ENCODE peak calls at places on chromosomes 12 and 14, in five cellular contexts. O, U, P, T and H are unnamed samples. For H4K20me1, the result is how much of the 10 kb centered on the place peaks cover.

GRCh38 chr14:83913466-83913865 is 1616.5 kb upstream of the FLRT2 start:
- DNase-seq in O (no peak), U (no peak), P (no peak), T (no peak), H (no peak)

GRCh38 chr12:116443706-116444589 is 115.2 kb upstream of the MAP1LC3B2 start:
- DNase-seq in O (no peak), U (no peak), P (no peak), T (no peak), H (no peak)

GRCh38 chr12:124524231-124524925 is 43.0 kb downstream of the NCOR2 start:
- DNase-seq in O (no peak), U (no peak), P (no peak), T (no peak), H (peak)

GRCh38 chr12:34401659-34402227 is 379.4 kb downstream of the ALG10 start:
- DNase-seq in O (peak), U (no peak), P (no peak), T (peak), H (no peak)

GRCh38 chr14:96158735-96159134 is 45.9 kb upstream of the BDKRB2 start:
- DNase-seq in O (no peak), U (no peak), P (no peak), T (no peak), H (no peak)

GRCh38 chr12:95413576-95413975 is 60.4 kb upstream of the METAP2 start:
- DNase-seq in O (no peak), U (no peak), P (no peak), T (no peak), H (peak)

GRCh38 chr14:69441948-69442347 is 42.6 kb upstream of the PLEKHD1 start:
- DNase-seq in O (no peak), U (no peak), P (no peak), T (no peak), H (no peak)

GRCh38 chr14:24851837-24852236 is 198.1 kb downstream of the STXBP6 start:
- DNase-seq in O (no peak), U (no peak), P (no peak), T (no peak), H (peak)

GRCh38 chr14:58882577-58883018 is 244.8 kb downstream of the DACT1 start:
- DNase-seq in O (no peak), U (no peak), P (no peak), T (peak), H (peak)

GRCh38 chr12:114869091-114869834 is 185.3 kb upstream of the TBX3 start:
- DNase-seq in O (peak), U (peak), P (no peak), T (peak), H (peak)

GRCh38 chr12:64682572-64683277 is 72.4 kb downstream of the RASSF3 start:
- DNase-seq in O (peak), U (peak), P (no peak), T (peak), H (peak)

GRCh38 chr12:112664569-112664968 is 127.0 kb upstream of the RPH3A start:
- DNase-seq in O (no peak), U (peak), P (no peak), T (peak), H (peak)

GRCh38 chr12:2693204-2693860 is 101.4 kb upstream of the FKBP4 start:
- DNase-seq in O (no peak), U (peak), P (peak), T (no peak), H (no peak)

GRCh38 chr12:83265798-83266197 is 579.1 kb downstream of the TMTC2 start:
- DNase-seq in O (no peak), U (no peak), P (no peak), T (no peak), H (peak)

GRCh38 chr12:2544213-2544612 is 250.6 kb upstream of the FKBP4 start:
- DNase-seq in O (no peak), U (no peak), P (no peak), T (no peak), H (no peak)

DNA sequence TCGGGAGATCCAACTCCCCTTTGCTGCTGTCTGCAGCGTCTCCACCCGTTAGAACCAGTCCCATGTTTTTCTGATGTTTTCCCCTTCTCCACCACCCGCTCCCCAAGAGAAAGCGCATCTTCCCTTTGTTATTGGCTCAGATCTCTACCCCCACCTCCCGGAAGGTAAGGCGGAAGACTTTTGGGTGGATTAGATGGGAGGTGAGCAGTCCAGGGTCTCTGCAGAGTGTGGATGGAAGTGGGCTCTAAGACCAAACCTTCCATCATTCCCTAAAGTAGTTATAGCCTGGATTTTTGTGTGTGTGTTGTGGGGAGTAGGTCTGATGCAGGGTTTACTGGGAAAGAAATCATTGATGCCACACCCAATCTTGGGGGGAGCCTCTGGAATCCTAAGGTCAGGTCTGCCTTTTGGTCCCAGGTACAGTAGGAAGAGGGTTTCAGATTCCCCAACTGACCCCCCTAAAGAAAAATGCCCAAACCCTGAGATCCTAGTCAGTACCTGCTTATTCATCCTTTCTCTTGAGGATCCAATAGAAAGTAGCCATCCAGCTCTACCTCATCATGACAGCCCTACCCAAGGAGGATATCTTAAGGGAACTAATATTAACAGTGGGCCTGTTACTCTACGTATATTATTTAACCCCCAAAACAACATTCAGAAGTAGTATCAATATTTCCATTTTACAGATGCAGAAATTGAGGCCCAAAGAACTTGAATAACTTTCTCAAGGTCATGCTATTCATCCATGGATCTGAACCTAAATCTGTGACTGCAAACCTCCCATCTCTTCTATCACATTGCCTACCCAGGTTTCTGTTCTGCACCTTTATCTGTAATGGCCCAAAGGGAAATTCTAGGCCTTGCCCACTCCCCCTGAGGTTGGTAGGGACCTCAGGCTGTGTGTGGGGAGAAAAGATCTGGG is 1.0 kb downstream of the KIF5A start:
- DNase-seq in O (no peak), U (no peak), P (no peak), T (no peak), H (no peak)
- H3K27ac ChIP-seq in O (no peak), U (no peak), P (no peak), T (no peak), H (no peak)

GRCh38 chr14:88961214-88961613 is 136.8 kb downstream of the TTC8 start:
- DNase-seq in O (no peak), U (no peak), P (no peak), T (no peak), H (no peak)
- H4K20me1 ChIP-seq in O (under half), U (under half), P (under half), T (under half), H (under half)

DNA sequence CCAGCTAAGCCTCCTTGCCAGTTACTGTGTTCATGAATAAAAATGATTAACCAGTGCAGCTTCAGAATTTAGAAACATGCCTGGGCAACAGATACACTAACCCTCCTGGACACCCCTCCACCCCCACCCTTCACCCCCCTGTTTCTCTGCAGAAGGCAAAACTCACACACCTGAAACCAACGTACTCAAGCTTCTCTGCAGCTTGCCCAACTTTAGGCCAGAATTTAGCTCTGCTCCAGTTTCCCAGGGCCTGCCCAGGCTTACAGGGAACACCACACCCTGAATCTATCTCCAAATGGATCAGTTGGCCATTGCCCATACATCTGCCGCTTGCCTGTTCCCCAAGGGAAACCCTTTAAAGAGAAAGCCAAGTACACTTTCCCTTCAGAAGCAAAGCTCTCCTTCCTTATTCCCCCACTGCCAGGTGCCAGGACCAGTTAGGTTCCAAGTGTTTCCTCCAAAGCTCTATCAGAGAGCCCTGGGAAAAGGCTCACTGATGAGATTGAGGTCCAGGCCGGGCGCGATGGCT is 1.8 kb upstream of the SPPL3 start:
- DNase-seq in O (peak), U (no peak), P (no peak), T (no peak), H (no peak)
- H3K27ac ChIP-seq in O (no peak), U (no peak), P (no peak), T (no peak), H (no peak)

GRCh38 chr12:11713202-11713601 is 63.7 kb downstream of the ETV6 start:
- DNase-seq in O (no peak), U (no peak), P (no peak), T (no peak), H (no peak)
- H4K20me1 ChIP-seq in O (under half), U (under half), P (under half), T (under half), H (under half)

GRCh38 chr14:22264759-22265158 is 324.3 kb downstream of the DAD1 start:
- DNase-seq in O (no peak), U (no peak), P (no peak), T (no peak), H (no peak)

GRCh38 chr14:22266141-22266442 is 322.9 kb downstream of the DAD1 start:
- DNase-seq in O (no peak), U (no peak), P (no peak), T (no peak), H (no peak)

GRCh38 chr14:22265319-22266140 is 323.5 kb downstream of the DAD1 start:
- DNase-seq in O (no peak), U (peak), P (no peak), T (peak), H (no peak)

GRCh38 chr14:22263961-22264360 is 325.1 kb downstream of the DAD1 start:
- DNase-seq in O (no peak), U (no peak), P (no peak), T (no peak), H (no peak)

DNA sequence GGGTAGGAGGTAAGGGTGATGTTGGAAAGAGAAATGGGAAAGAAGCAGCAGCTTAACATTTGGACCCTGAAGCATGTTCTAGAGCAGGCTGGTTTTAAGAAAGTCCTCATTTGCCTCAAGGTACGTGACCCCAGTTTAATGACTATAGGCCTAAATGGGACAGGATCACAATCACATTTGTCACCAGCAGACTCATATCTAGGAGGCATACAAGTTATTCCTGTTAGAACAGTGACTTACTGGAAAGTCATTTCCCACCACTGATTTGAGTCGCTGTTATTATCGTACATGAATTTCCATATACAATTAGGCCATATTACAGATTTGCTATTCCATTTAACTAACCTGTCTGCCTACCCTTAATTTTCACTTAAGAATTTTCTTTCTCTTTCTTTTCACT is 326.1 kb downstream of the DAD1 start:
- DNase-seq in O (no peak), U (no peak), P (no peak), T (no peak), H (no peak)
- H3K27ac ChIP-seq in O (no peak), U (no peak), P (no peak), T (no peak), H (no peak)

GRCh38 chr14:55323910-55324309 is 52.7 kb downstream of the FBXO34 start:
- DNase-seq in O (no peak), U (no peak), P (no peak), T (no peak), H (no peak)
- H4K20me1 ChIP-seq in O (under half), U (under half), P (under half), T (under half), H (under half)

GRCh38 chr12:108782971-108783370 is 51.7 kb upstream of the CORO1C start:
- DNase-seq in O (no peak), U (no peak), P (no peak), T (no peak), H (no peak)

GRCh38 chr12:108779998-108780688 is 48.8 kb upstream of the CORO1C start:
- DNase-seq in O (no peak), U (no peak), P (no peak), T (no peak), H (peak)

GRCh38 chr12:108786450-108786849 is 55.1 kb upstream of the CORO1C start:
- DNase-seq in O (no peak), U (no peak), P (no peak), T (no peak), H (peak)

GRCh38 chr12:108784270-108784669 is 53.0 kb upstream of the CORO1C start:
- DNase-seq in O (no peak), U (peak), P (no peak), T (no peak), H (no peak)

GRCh38 chr12:108783446-108783845 is 52.1 kb upstream of the CORO1C start:
- DNase-seq in O (no peak), U (no peak), P (no peak), T (peak), H (no peak)
- H3K27ac ChIP-seq in O (no peak), U (no peak), P (no peak), T (peak), H (no peak)

DNA sequence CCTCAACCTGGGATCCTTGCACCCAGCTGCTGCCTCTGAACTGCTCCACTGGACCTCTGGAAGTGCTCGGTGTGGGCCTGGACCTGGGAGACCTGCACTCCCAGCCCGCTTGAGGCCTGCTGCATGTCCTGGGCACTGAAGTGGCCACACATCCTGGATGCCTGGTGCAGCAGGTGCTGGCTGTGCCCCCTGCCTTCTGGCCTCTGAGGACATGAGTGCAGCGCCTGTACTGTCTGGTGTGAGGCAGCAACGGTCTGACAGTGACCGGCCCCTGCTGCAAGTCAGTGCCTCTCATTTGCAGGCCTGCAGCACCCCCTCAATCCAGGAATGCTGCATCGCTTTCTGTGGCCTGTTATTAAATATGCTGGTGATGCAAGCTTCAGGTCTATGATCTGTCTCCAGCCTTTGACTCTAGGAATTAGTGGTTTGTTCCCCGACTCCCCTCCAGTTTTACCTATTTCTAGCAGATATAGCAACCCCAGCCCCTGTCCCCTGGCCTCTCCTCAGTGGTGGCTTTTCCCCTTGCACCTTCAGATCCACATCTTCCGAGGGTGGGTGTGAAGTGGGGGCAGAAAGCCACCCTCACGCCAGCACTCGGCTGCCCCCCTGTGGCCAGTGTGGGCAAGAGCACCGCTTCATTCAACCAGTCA is 3.6 kb downstream of the SMIM41 start:
- DNase-seq in O (peak), U (peak), P (no peak), T (peak), H (peak)
- H4K20me1 ChIP-seq in O (under half), U (under half), P (under half), T (under half), H (under half)

GRCh38 chr14:104981699-104982541 is 3.7 kb upstream of the CLBA1 start:
- DNase-seq in O (no peak), U (no peak), P (no peak), T (peak), H (no peak)
- H3K27ac ChIP-seq in O (no peak), U (no peak), P (no peak), T (no peak), H (no peak)

GRCh38 chr14:100104523-100105300 is 39.5 kb downstream of the EVL start:
- DNase-seq in O (no peak), U (no peak), P (no peak), T (no peak), H (peak)
- H4K20me1 ChIP-seq in O (under half), U (under half), P (under half), T (under half), H (under half)